ENCODE peak calls at places on chromosomes 12 and 14, in four cellular contexts. One of them, this sample, is unnamed.

GRCh38 chr12:116360579-116361403 is 83.3 kb upstream of the MED13L start:
- DNase-seq in heart right ventricle: no peak
- DNase-seq in lower lobe of right lung: no peak
- DNase-seq in MM.1S: peak; percentile 39
- DNase-seq in this sample: peak; percentile 65

GRCh38 chr12:7859552-7859951 is 13.2 kb downstream of the SLC2A14 start:
- DNase-seq in heart right ventricle: no peak
- DNase-seq in lower lobe of right lung: no peak
- DNase-seq in MM.1S: no peak
- DNase-seq in this sample: no peak

GRCh38 chr14:55427439-55427838 is 13.0 kb downstream of the TBPL2 start:
- DNase-seq in heart right ventricle: no peak
- DNase-seq in lower lobe of right lung: no peak
- DNase-seq in MM.1S: no peak
- DNase-seq in this sample: no peak

GRCh38 chr12:124812356-124812755 is 51.3 kb downstream of the SCARB1 start:
- DNase-seq in heart right ventricle: no peak
- DNase-seq in lower lobe of right lung: no peak
- DNase-seq in MM.1S: no peak
- DNase-seq in this sample: no peak

GRCh38 chr12:108129017-108129812 is at the start of gene WSCD2:
- DNase-seq in heart right ventricle: peak; percentile 16
- DNase-seq in lower lobe of right lung: peak; percentile 52
- DNase-seq in MM.1S: peak; percentile 42
- DNase-seq in this sample: no peak

GRCh38 chr12:3002636-3003035 is 43.4 kb downstream of the TEAD4 start:
- DNase-seq in heart right ventricle: no peak
- DNase-seq in lower lobe of right lung: no peak
- DNase-seq in MM.1S: no peak
- DNase-seq in this sample: no peak

GRCh38 chr14:99127651-99128167 is 144.3 kb downstream of the BCL11B start:
- DNase-seq in heart right ventricle: no peak
- DNase-seq in lower lobe of right lung: no peak
- DNase-seq in MM.1S: no peak
- DNase-seq in this sample: no peak

GRCh38 chr12:72264548-72265175 is 7.5 kb upstream of the TRHDE start:
- DNase-seq in heart right ventricle: no peak
- DNase-seq in lower lobe of right lung: no peak
- DNase-seq in MM.1S: peak; percentile 41
- DNase-seq in this sample: peak; percentile 23

GRCh38 chr12:51871918-51872688 is 15.8 kb upstream of the ANKRD33 start:
- DNase-seq in heart right ventricle: no peak
- DNase-seq in lower lobe of right lung: no peak
- DNase-seq in MM.1S: no peak
- DNase-seq in this sample: no peak

GRCh38 chr12:24562761-24563392 is 386.0 kb downstream of the BCAT1 start:
- DNase-seq in heart right ventricle: peak; percentile 8
- DNase-seq in lower lobe of right lung: peak; percentile 53
- DNase-seq in MM.1S: peak; percentile 11
- DNase-seq in this sample: no peak

GRCh38 chr12:28750946-28751714 is 397.9 kb upstream of the FAR2 start:
- DNase-seq in heart right ventricle: no peak
- DNase-seq in lower lobe of right lung: no peak
- DNase-seq in MM.1S: peak; percentile 67
- DNase-seq in this sample: no peak

GRCh38 chr12:113060336-113060960 is 3.9 kb downstream of the DTX1 start:
- DNase-seq in heart right ventricle: no peak
- DNase-seq in lower lobe of right lung: no peak
- DNase-seq in MM.1S: no peak
- DNase-seq in this sample: no peak

GRCh38 chr14:23321572-23322547 is 603 bp downstream of the PABPN1 start:
- DNase-seq in heart right ventricle: peak; percentile 44
- DNase-seq in lower lobe of right lung: no peak
- DNase-seq in MM.1S: no peak
- DNase-seq in this sample: no peak

GRCh38 chr14:99505089-99505488 is 23.9 kb downstream of the CCNK start:
- DNase-seq in heart right ventricle: no peak
- DNase-seq in lower lobe of right lung: no peak
- DNase-seq in MM.1S: no peak
- DNase-seq in this sample: no peak

GRCh38 chr12:92786045-92786444 is 83.3 kb downstream of the PLEKHG7 start:
- DNase-seq in heart right ventricle: no peak
- DNase-seq in lower lobe of right lung: no peak
- DNase-seq in MM.1S: no peak
- DNase-seq in this sample: no peak

GRCh38 chr14:100142073-100143040 is 17.1 kb downstream of the DEGS2 start:
- DNase-seq in heart right ventricle: peak; percentile 80
- DNase-seq in lower lobe of right lung: no peak
- DNase-seq in MM.1S: no peak
- DNase-seq in this sample: no peak

GRCh38 chr14:75430106-75430505 is 2.3 kb downstream of the JDP2 start:
- DNase-seq in heart right ventricle: no peak
- DNase-seq in lower lobe of right lung: peak; percentile 60
- DNase-seq in MM.1S: no peak
- DNase-seq in this sample: no peak

GRCh38 chr14:69464829-69465228 is 19.7 kb upstream of the PLEKHD1 start:
- DNase-seq in heart right ventricle: no peak
- DNase-seq in lower lobe of right lung: no peak
- DNase-seq in MM.1S: no peak
- DNase-seq in this sample: no peak

GRCh38 chr14:55383039-55383438 is 28.6 kb downstream of the ATG14 start:
- DNase-seq in heart right ventricle: no peak
- DNase-seq in lower lobe of right lung: no peak
- DNase-seq in MM.1S: no peak
- DNase-seq in this sample: no peak

GRCh38 chr14:69105326-69105725 is 47.6 kb downstream of the DCAF5 start:
- DNase-seq in heart right ventricle: no peak
- DNase-seq in lower lobe of right lung: no peak
- DNase-seq in MM.1S: no peak
- DNase-seq in this sample: no peak

GRCh38 chr12:118374909-118375308 is 1.4 kb upstream of the SUDS3 start:
- DNase-seq in heart right ventricle: no peak
- DNase-seq in lower lobe of right lung: no peak
- DNase-seq in MM.1S: no peak
- DNase-seq in this sample: no peak

GRCh38 chr12:92210062-92210461 is 64.4 kb upstream of the BTG1 start:
- DNase-seq in heart right ventricle: no peak
- DNase-seq in lower lobe of right lung: no peak
- DNase-seq in MM.1S: peak; percentile 89
- DNase-seq in this sample: peak; percentile 77

GRCh38 chr12:123696641-123697040 is 15.5 kb upstream of the ATP6V0A2 start:
- DNase-seq in heart right ventricle: no peak
- DNase-seq in lower lobe of right lung: no peak
- DNase-seq in MM.1S: no peak
- DNase-seq in this sample: peak; percentile 82

GRCh38 chr12:19036673-19037357 is 92.7 kb upstream of the PLEKHA5 start:
- DNase-seq in heart right ventricle: no peak
- DNase-seq in lower lobe of right lung: no peak
- DNase-seq in MM.1S: no peak
- DNase-seq in this sample: no peak

GRCh38 chr12:3003593-3003992 is 44.4 kb downstream of the TEAD4 start:
- DNase-seq in heart right ventricle: no peak
- DNase-seq in lower lobe of right lung: no peak
- DNase-seq in MM.1S: no peak
- DNase-seq in this sample: no peak

GRCh38 chr12:124422570-124423523 is 128.0 kb downstream of the RFLNA start:
- DNase-seq in heart right ventricle: peak; percentile 94
- DNase-seq in lower lobe of right lung: peak; percentile 90
- DNase-seq in MM.1S: no peak
- DNase-seq in this sample: no peak

GRCh38 chr12:111685811-111686573 is at the start of the genes ACAD10 and BRAP:
- DNase-seq in heart right ventricle: peak; percentile 94
- DNase-seq in lower lobe of right lung: peak; percentile 95
- DNase-seq in MM.1S: peak; percentile 88
- DNase-seq in this sample: peak; percentile 90

GRCh38 chr14:50985124-50985815 is 41.0 kb upstream of the PYGL start:
- DNase-seq in heart right ventricle: no peak
- DNase-seq in lower lobe of right lung: no peak
- DNase-seq in MM.1S: no peak
- DNase-seq in this sample: no peak

GRCh38 chr14:94421316-94421715 is 31.3 kb downstream of the SERPINA11 start:
- DNase-seq in heart right ventricle: no peak
- DNase-seq in lower lobe of right lung: no peak
- DNase-seq in MM.1S: no peak
- DNase-seq in this sample: no peak

GRCh38 chr12:5395443-5396401 is 36.2 kb upstream of the NTF3 start:
- DNase-seq in heart right ventricle: no peak
- DNase-seq in lower lobe of right lung: no peak
- DNase-seq in MM.1S: no peak
- DNase-seq in this sample: no peak

GRCh38 chr14:104660597-104660996 is 28.8 kb upstream of the INF2 start:
- DNase-seq in heart right ventricle: no peak
- DNase-seq in lower lobe of right lung: no peak
- DNase-seq in MM.1S: no peak
- DNase-seq in this sample: no peak

GRCh38 chr12:93422050-93422449 is 19.7 kb downstream of the UBE2N start:
- DNase-seq in heart right ventricle: no peak
- DNase-seq in lower lobe of right lung: no peak
- DNase-seq in MM.1S: no peak
- DNase-seq in this sample: no peak

GRCh38 chr12:109625131-109625559 is 51.6 kb downstream of the MVK start:
- DNase-seq in heart right ventricle: peak; percentile 40
- DNase-seq in lower lobe of right lung: no peak
- DNase-seq in MM.1S: no peak
- DNase-seq in this sample: no peak

GRCh38 chr14:68232643-68233055 is 413.1 kb downstream of the RAD51B start:
- DNase-seq in heart right ventricle: peak; percentile 86
- DNase-seq in lower lobe of right lung: no peak
- DNase-seq in MM.1S: peak; percentile 27
- DNase-seq in this sample: no peak

GRCh38 chr12:209851-210250 is 4.1 kb downstream of the SLC6A12 start:
- DNase-seq in heart right ventricle: no peak
- DNase-seq in lower lobe of right lung: no peak
- DNase-seq in MM.1S: no peak
- DNase-seq in this sample: no peak

GRCh38 chr12:10406725-10407124 is 2.8 kb downstream of the KLRC4 start:
- DNase-seq in heart right ventricle: peak; percentile 9
- DNase-seq in lower lobe of right lung: no peak
- DNase-seq in MM.1S: no peak
- DNase-seq in this sample: no peak

GRCh38 chr14:60756847-60757246 is 22.3 kb downstream of the MNAT1 start:
- DNase-seq in heart right ventricle: no peak
- DNase-seq in lower lobe of right lung: no peak
- DNase-seq in MM.1S: no peak
- DNase-seq in this sample: no peak

GRCh38 chr14:60760209-60760608 is 25.6 kb downstream of the MNAT1 start:
- DNase-seq in heart right ventricle: no peak
- DNase-seq in lower lobe of right lung: no peak
- DNase-seq in MM.1S: no peak
- DNase-seq in this sample: no peak

GRCh38 chr14:60757617-60758016 is 23.1 kb downstream of the MNAT1 start:
- DNase-seq in heart right ventricle: no peak
- DNase-seq in lower lobe of right lung: no peak
- DNase-seq in MM.1S: no peak
- DNase-seq in this sample: no peak

GRCh38 chr14:60758875-60759274 is 24.3 kb downstream of the MNAT1 start:
- DNase-seq in heart right ventricle: no peak
- DNase-seq in lower lobe of right lung: no peak
- DNase-seq in MM.1S: peak; percentile 17
- DNase-seq in this sample: no peak

GRCh38 chr14:60760648-60761364 is 26.2 kb downstream of the MNAT1 start:
- DNase-seq in heart right ventricle: no peak
- DNase-seq in lower lobe of right lung: no peak
- DNase-seq in MM.1S: no peak
- DNase-seq in this sample: no peak
- H3K4me3 ChIP-seq in heart right ventricle: no peak overlapping the region
- H3K4me3 ChIP-seq in lower lobe of right lung: no peak overlapping the region
- H3K4me3 ChIP-seq in MM.1S: no peak overlapping the region
- H3K4me3 ChIP-seq in this sample: no peak overlapping the region

DNA sequence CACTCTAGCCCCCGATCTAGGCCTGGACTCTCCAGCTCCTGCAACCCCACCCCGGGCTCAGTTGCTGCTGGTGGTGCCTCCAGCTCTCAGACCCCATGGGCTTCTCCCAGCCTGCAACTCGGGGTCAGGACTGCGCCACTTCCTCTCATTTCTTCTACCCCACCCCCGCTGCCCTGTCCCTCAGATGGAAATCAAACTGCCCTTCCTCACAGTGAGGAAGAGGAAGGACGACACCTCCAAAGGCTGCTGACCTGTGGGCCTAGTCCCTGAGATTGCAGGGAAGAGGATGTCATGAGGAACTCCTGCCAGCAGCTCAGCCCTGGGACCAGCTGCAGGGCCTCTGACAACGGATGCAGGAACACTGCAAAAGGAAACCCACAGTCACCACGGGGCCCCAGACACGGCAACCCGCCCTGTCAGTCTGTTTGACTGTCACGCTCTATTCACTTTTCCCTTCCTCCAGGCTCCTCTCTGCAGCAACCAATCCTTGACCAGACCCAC is 29.3 kb upstream of the PNMA1 start:
- DNase-seq in heart right ventricle: no peak
- DNase-seq in lower lobe of right lung: peak; percentile 77
- DNase-seq in MM.1S: peak; percentile 18
- DNase-seq in this sample: peak; percentile 87
- H3K4me3 ChIP-seq in heart right ventricle: no peak overlapping the region
- H3K4me3 ChIP-seq in lower lobe of right lung: no peak overlapping the region
- H3K4me3 ChIP-seq in MM.1S: no peak overlapping the region
- H3K4me3 ChIP-seq in this sample: peak overlapping the region; percentile 52

DNA sequence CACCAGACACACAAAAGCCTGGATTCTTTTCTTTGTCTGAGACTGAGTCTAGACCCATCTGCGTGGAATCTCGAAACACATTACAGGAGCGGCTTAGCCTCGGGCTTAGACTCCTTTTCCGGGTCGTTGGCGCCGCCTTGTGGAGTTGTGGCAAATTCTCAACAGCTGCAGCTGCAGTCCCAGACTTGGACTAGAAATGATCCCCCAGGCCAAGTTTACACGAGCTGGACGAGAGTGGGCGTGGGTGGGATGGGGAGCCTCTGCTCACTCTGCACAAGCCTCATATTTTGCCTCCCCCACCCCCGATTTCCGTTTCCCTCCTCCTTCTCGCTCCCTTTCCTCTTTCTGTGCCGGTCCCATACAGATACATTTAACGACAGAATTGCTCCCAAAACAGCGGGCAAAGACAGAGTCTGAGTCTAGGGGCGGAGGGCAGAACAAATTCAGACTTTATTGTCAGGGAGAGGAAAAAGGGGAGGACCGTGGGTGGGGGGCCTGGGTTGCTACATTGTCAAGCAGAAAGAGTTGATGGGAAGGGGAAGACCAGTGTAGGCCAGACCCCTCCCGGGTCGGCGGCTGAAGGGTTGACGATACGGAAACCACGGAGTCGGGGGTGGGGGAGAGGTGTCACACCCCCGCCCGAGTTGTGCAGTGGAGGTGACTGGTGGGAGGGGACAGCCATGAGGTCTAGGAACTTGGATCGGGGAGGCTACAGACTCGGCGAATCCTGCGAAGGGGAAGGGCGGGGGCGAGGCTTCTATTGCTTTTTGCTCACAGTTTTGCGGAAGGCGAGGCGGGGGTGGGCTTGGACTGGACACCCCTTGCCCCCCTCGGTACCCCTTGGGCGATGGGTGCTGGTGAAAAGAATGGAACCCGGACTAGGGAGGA is 4.7 kb upstream of the GPR84 start:
- DNase-seq in heart right ventricle: peak; percentile 93
- DNase-seq in lower lobe of right lung: peak; percentile 91
- DNase-seq in MM.1S: peak; percentile 82
- DNase-seq in this sample: peak; percentile 84
- H3K4me3 ChIP-seq in heart right ventricle: peak overlapping the region; percentile 18
- H3K4me3 ChIP-seq in lower lobe of right lung: peak overlapping the region; percentile 46
- H3K4me3 ChIP-seq in MM.1S: no peak overlapping the region
- H3K4me3 ChIP-seq in this sample: peak overlapping the region; percentile 32

GRCh38 chr12:47222960-47223847 is 143.4 kb upstream of the AMIGO2 start:
- DNase-seq in heart right ventricle: no peak
- DNase-seq in lower lobe of right lung: no peak
- DNase-seq in MM.1S: no peak
- DNase-seq in this sample: no peak
- H3K4me3 ChIP-seq in heart right ventricle: no peak overlapping the region
- H3K4me3 ChIP-seq in lower lobe of right lung: no peak overlapping the region
- H3K4me3 ChIP-seq in MM.1S: no peak overlapping the region
- H3K4me3 ChIP-seq in this sample: no peak overlapping the region

This sample was measured in Jurkat, Clone E6-1.